ENCODE peak calls at places on chromosome 13, in four cellular contexts. One of them, this sample, is unnamed. For H3K4me1, the result is how much of the 10 kb centered on the place peaks cover.

GRCh38 chr13:109146912-109147624 is 517.7 kb downstream of the MYO16 start:
- DNase-seq in ascending aorta: no peak
- DNase-seq in fibroblast of lung: peak
- DNase-seq in heart left ventricle: no peak
- DNase-seq in this sample: no peak

GRCh38 chr13:74975122-74975521 is 506.8 kb downstream of the TBC1D4 start:
- DNase-seq in ascending aorta: no peak
- DNase-seq in fibroblast of lung: no peak
- DNase-seq in heart left ventricle: no peak
- DNase-seq in this sample: no peak

GRCh38 chr13:27104606-27105005 is 67.0 kb downstream of the USP12 start:
- DNase-seq in ascending aorta: no peak
- DNase-seq in fibroblast of lung: no peak
- DNase-seq in heart left ventricle: no peak
- DNase-seq in this sample: no peak

GRCh38 chr13:74443623-74444022 is 309.4 kb upstream of the KLF12 start:
- DNase-seq in ascending aorta: no peak
- DNase-seq in fibroblast of lung: peak
- DNase-seq in heart left ventricle: no peak
- DNase-seq in this sample: no peak

GRCh38 chr13:70484931-70485330 is 376.7 kb upstream of the KLHL1 start:
- DNase-seq in ascending aorta: no peak
- DNase-seq in fibroblast of lung: no peak
- DNase-seq in heart left ventricle: no peak
- DNase-seq in this sample: no peak

GRCh38 chr13:22828081-22828480 is 352.7 kb upstream of the SGCG start:
- DNase-seq in ascending aorta: no peak
- DNase-seq in fibroblast of lung: no peak
- DNase-seq in heart left ventricle: no peak
- DNase-seq in this sample: no peak

GRCh38 chr13:45269204-45269603 is 68.4 kb upstream of the KCTD4 start:
- DNase-seq in ascending aorta: no peak
- DNase-seq in fibroblast of lung: peak
- DNase-seq in heart left ventricle: no peak
- DNase-seq in this sample: no peak

GRCh38 chr13:74868044-74868443 is 613.9 kb downstream of the TBC1D4 start:
- DNase-seq in ascending aorta: no peak
- DNase-seq in fibroblast of lung: no peak
- DNase-seq in heart left ventricle: no peak
- DNase-seq in this sample: no peak

GRCh38 chr13:49042476-49042875 is 66.8 kb downstream of the FNDC3A start:
- DNase-seq in ascending aorta: no peak
- DNase-seq in fibroblast of lung: no peak
- DNase-seq in heart left ventricle: no peak
- DNase-seq in this sample: no peak

GRCh38 chr13:33518442-33518841 is 232.9 kb upstream of the STARD13 start:
- DNase-seq in ascending aorta: no peak
- DNase-seq in fibroblast of lung: no peak
- DNase-seq in heart left ventricle: no peak
- DNase-seq in this sample: no peak

GRCh38 chr13:105414639-105415038 is 1120.8 kb downstream of the EFNB2 start:
- DNase-seq in ascending aorta: no peak
- DNase-seq in fibroblast of lung: no peak
- DNase-seq in heart left ventricle: no peak
- DNase-seq in this sample: no peak

GRCh38 chr13:65472336-65472735 is 1757.8 kb downstream of the PCDH9 start:
- DNase-seq in ascending aorta: no peak
- DNase-seq in fibroblast of lung: no peak
- DNase-seq in heart left ventricle: no peak
- DNase-seq in this sample: no peak

GRCh38 chr13:71871844-71872243 is 4.8 kb upstream of the DACH1 start:
- DNase-seq in ascending aorta: no peak
- DNase-seq in fibroblast of lung: no peak
- DNase-seq in heart left ventricle: no peak
- DNase-seq in this sample: no peak

GRCh38 chr13:71871180-71871754 is 4.3 kb upstream of the DACH1 start:
- DNase-seq in ascending aorta: no peak
- DNase-seq in fibroblast of lung: no peak
- DNase-seq in heart left ventricle: no peak
- DNase-seq in this sample: no peak

GRCh38 chr13:71874490-71874889 is 7.5 kb upstream of the DACH1 start:
- DNase-seq in ascending aorta: no peak
- DNase-seq in fibroblast of lung: no peak
- DNase-seq in heart left ventricle: no peak
- DNase-seq in this sample: no peak

GRCh38 chr13:71875823-71876222 is 8.8 kb upstream of the DACH1 start:
- DNase-seq in ascending aorta: no peak
- DNase-seq in fibroblast of lung: no peak
- DNase-seq in heart left ventricle: no peak
- DNase-seq in this sample: no peak

GRCh38 chr13:71873418-71874276 is 6.6 kb upstream of the DACH1 start:
- DNase-seq in ascending aorta: no peak
- DNase-seq in fibroblast of lung: no peak
- DNase-seq in heart left ventricle: no peak
- DNase-seq in this sample: no peak
- TF ChIP-seq CTCF in ascending aorta: no peak
- TF ChIP-seq CTCF in fibroblast of lung: no peak
- TF ChIP-seq CTCF in heart left ventricle: no peak
- TF ChIP-seq CTCF in this sample: no peak

DNA sequence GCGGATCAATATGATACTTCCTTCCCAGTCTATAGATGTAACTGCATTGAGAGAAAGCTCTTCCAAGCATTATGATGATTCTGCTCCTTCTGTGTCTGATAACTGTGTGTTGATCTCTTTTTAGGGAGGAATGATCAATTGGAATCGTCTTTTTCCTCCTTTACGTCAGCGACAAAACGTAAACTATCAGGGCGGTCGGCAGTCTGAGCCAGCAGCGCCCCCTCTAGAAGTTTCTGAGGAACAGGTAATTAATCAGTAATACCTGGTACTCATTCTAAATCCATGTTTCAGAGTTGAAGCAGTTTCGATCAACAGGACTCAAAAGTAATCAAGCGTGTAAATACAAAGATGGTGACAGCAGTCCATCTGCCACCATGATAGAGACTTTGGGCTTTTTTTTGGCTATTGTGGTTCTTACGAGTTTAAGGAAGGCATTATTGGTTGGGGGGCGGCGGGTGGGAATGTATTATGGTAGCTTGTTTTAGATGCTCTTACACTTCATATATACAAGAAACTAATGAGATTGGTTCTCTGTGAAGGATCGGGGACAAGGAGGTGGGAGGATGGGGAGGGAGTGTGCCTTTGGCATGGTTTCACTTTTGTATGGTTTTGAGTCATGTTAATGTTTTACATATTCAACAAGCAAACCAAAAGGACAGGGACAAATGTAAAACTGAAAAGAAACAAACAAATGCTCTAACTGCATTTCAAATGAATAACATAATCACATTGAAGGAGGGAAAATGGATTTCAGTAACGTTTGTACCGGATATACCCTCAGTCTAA is 60.7 kb upstream of the GPR183 start:
- DNase-seq in ascending aorta: no peak
- DNase-seq in fibroblast of lung: no peak
- DNase-seq in heart left ventricle: no peak
- DNase-seq in this sample: no peak
- H3K4me1 ChIP-seq in ascending aorta: under half
- H3K4me1 ChIP-seq in fibroblast of lung: under half
- H3K4me1 ChIP-seq in heart left ventricle: under half
- H3K4me1 ChIP-seq in this sample: under half

DNA sequence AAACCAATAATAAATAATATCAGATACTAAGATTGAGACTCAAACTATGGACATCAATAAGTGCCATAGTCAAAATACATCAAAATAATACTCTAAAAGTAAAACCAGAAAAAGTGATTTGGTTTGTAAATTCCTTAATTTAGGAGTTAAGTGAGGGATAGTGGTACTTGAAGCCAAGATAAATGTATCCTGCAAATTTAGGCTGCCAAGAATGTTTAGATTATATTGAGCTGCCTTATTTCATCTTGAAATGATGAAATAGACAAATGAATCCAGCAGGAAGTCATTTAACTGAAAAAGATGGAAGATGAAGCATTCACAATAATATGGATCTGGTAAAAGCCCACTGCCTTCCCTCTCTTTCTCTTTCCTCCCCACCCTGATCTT is 112.3 kb downstream of the LRCH1 start:
- DNase-seq in ascending aorta: no peak
- DNase-seq in fibroblast of lung: no peak
- DNase-seq in heart left ventricle: no peak
- DNase-seq in this sample: no peak
- H3K27ac ChIP-seq in ascending aorta: peak
- H3K27ac ChIP-seq in fibroblast of lung: no peak
- H3K27ac ChIP-seq in heart left ventricle: peak
- H3K27ac ChIP-seq in this sample: no peak

GRCh38 chr13:89832827-89833226 is 1514.7 kb upstream of the MIR17HG start:
- DNase-seq in ascending aorta: no peak
- DNase-seq in fibroblast of lung: no peak
- DNase-seq in heart left ventricle: no peak
- DNase-seq in this sample: no peak

GRCh38 chr13:89827552-89827951 is 1519.9 kb upstream of the MIR17HG start:
- DNase-seq in ascending aorta: no peak
- DNase-seq in fibroblast of lung: peak
- DNase-seq in heart left ventricle: no peak
- DNase-seq in this sample: no peak

DNA sequence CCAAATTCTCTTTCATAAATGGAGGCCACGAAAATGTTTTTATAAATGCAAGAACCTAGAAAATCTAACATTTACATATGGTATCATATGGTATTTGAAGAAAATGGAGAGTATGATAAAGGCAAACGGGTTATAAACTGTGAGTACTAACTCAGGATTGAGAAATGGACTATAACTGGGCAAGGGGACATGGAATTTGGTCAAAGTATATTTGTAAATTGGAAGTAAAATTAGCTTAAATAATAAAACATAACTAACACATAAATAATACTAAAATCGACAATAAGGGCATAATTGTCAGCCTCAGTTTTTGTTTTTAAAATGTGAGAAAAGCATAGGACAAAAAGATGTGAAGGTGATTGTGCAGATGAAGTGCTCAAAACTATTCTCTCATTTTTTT is 1516.3 kb upstream of the MIR17HG start:
- DNase-seq in ascending aorta: no peak
- DNase-seq in fibroblast of lung: no peak
- DNase-seq in heart left ventricle: no peak
- DNase-seq in this sample: no peak
- TF ChIP-seq CTCF in ascending aorta: no peak
- TF ChIP-seq CTCF in fibroblast of lung: no peak
- TF ChIP-seq CTCF in heart left ventricle: no peak
- TF ChIP-seq CTCF in this sample: no peak